ENCODE peak calls at places on chromosomes 1 and 21, in nine cellular contexts. Z is memory B cell; T is MV-4-11; J is activated effector memory CD4-positive, alpha-beta T cell treated with anti-CD3 and anti-CD28 coated beads, Interleukin-2, amount 50 U/mL, for 16 hours; I is endothelial cell; E is hypothalamus; N is GDM1; O is GM13977; X is NCI-H1930. P is an unnamed sample.

GRCh38 chr1:201537028-201537427 is 1.9 kb upstream of the NAV1 start:
- DNase-seq in O (no peak), I (no peak), Z (no peak), N (no peak), T (no peak), X (no peak), J (no peak), E (no peak), P (no peak)

GRCh38 chr1:89806612-89807011 is 14.2 kb upstream of the LRRC8D start:
- DNase-seq in I (no peak), N (no peak), E (no peak), O (no peak), T (no peak), J (no peak), X (no peak), Z (no peak), P (no peak)

GRCh38 chr1:31705080-31705866 is 1.5 kb upstream of the COL16A1 start:
- DNase-seq in X (no peak), O (peak; percentile 82), I (peak; percentile 28), T (peak; percentile 43), E (no peak), J (peak; percentile 83), Z (no peak), N (peak; percentile 35), P (no peak)

GRCh38 chr1:245512980-245513578 is 358.3 kb downstream of the KIF26B start:
- DNase-seq in Z (no peak), E (no peak), T (peak; percentile 60), J (no peak), X (no peak), I (no peak), N (no peak), O (peak; percentile 26), P (peak; percentile 1)

GRCh38 chr1:177023710-177024109 is 140.8 kb downstream of the ASTN1 start:
- DNase-seq in N (no peak), I (no peak), J (no peak), O (no peak), T (no peak), Z (no peak), E (no peak), X (no peak), P (peak; percentile 59)

GRCh38 chr1:2606004-2606805 is 19.6 kb downstream of the PRXL2B start:
- DNase-seq in X (no peak), N (no peak), T (no peak), O (no peak), J (no peak), I (no peak), E (no peak), Z (no peak), P (no peak)

GRCh38 chr1:226545806-226546596 is 2.6 kb upstream of the STUM start:
- DNase-seq in E (no peak), X (no peak), Z (no peak), J (no peak), T (no peak), O (no peak), I (no peak), N (no peak), P (no peak)

GRCh38 chr1:25134801-25135585 is 97.3 kb downstream of the SYF2 start:
- DNase-seq in O (no peak), Z (no peak), J (no peak), T (no peak), X (no peak), I (no peak), N (no peak), E (no peak), P (no peak)

GRCh38 chr1:229030642-229031390 is 240.1 kb upstream of the RAB4A start:
- DNase-seq in X (no peak), N (no peak), E (no peak), T (no peak), J (no peak), Z (no peak), O (no peak), I (no peak), P (no peak)

GRCh38 chr1:244163131-244163530 is 112.0 kb downstream of the ZBTB18 start:
- DNase-seq in T (no peak), I (no peak), E (no peak), Z (no peak), N (no peak), O (no peak), X (no peak), J (no peak), P (no peak)

GRCh38 chr1:119715542-119715941 is 3.8 kb downstream of the PHGDH start:
- DNase-seq in T (peak; percentile 49), X (no peak), O (no peak), I (no peak), J (no peak), Z (no peak), E (no peak), N (peak; percentile 59), P (no peak)

GRCh38 chr1:37476460-37477197 is 2.2 kb downstream of the ZC3H12A start:
- DNase-seq in T (no peak), J (peak; percentile 67), Z (no peak), I (no peak), E (peak; percentile 32), X (no peak), N (no peak), O (no peak), P (no peak)

GRCh38 chr1:103144681-103145080 is 36.4 kb upstream of the COL11A1 start:
- DNase-seq in O (no peak), T (peak; percentile 10), I (no peak), N (no peak), X (no peak), E (no peak), J (no peak), Z (no peak), P (no peak)

GRCh38 chr1:17097787-17098186 is 21.5 kb downstream of the PADI2 start:
- DNase-seq in N (no peak), T (no peak), I (no peak), O (no peak), J (no peak), Z (no peak), E (no peak), X (no peak), P (no peak)

GRCh38 chr1:160675641-160676410 is 29.0 kb upstream of the SLAMF1 start:
- DNase-seq in E (peak; percentile 7), T (peak; percentile 63), N (peak; percentile 64), I (peak; percentile 72), Z (peak; percentile 61), J (peak; percentile 91), O (peak; percentile 58), X (no peak), P (peak; percentile 44)

GRCh38 chr1:90579212-90579802 is 137.8 kb downstream of the BARHL2 start:
- DNase-seq in E (no peak), N (no peak), O (peak; percentile 56), Z (peak; percentile 29), J (no peak), T (peak; percentile 4), I (no peak), X (no peak), P (peak; percentile 77)

GRCh38 chr21:38660333-38661295 is 145.1 kb upstream of the ETS2 start:
- DNase-seq in J (no peak), I (peak; percentile 10), T (peak; percentile 24), E (no peak), N (no peak), O (no peak), Z (no peak), X (no peak), P (no peak)

GRCh38 chr21:42384184-42384583 is 11.7 kb downstream of the TMPRSS3 start:
- DNase-seq in X (no peak), O (no peak), Z (no peak), N (no peak), E (no peak), J (no peak), I (no peak), T (no peak), P (no peak)

GRCh38 chr1:42214447-42214871 is 49.9 kb upstream of the GUCA2A start:
- DNase-seq in Z (no peak), E (no peak), I (no peak), N (no peak), X (no peak), J (no peak), T (peak; percentile 66), O (no peak), P (no peak)

GRCh38 chr21:35779690-35780570 is 280.4 kb downstream of the SETD4 start:
- DNase-seq in E (no peak), O (no peak), Z (no peak), N (no peak), J (no peak), X (peak; percentile 39), T (peak; percentile 85), I (no peak), P (no peak)

GRCh38 chr1:47347735-47348134 is 14.1 kb downstream of the CMPK1 start:
- DNase-seq in J (no peak), T (no peak), N (no peak), O (no peak), Z (no peak), X (no peak), I (no peak), E (no peak), P (no peak)

GRCh38 chr1:33188572-33189275 is 6.9 kb upstream of the TRIM62 start:
- DNase-seq in Z (no peak), I (no peak), O (peak; percentile 1), T (no peak), J (no peak), E (no peak), X (no peak), N (no peak), P (no peak)

GRCh38 chr1:204623894-204624361 is 61.6 kb downstream of the LRRN2 start:
- DNase-seq in E (no peak), Z (no peak), I (peak; percentile 62), J (no peak), N (no peak), O (no peak), T (peak; percentile 6), X (no peak), P (no peak)